ENCODE peak calls at places on chromosomes 13 and 19, in eight cellular contexts. F is PC-9; Z is tibial nerve; G is breast epithelium; K is transverse colon; H is effector memory CD4-positive, alpha-beta T cell; Q is IMR-90; T is MM.1S. I is an unnamed sample. For H3K4me1 and H3K36me3, the result is how much of the 10 kb centered on the place peaks cover.

GRCh38 chr13:39297664-39298171 is 259.5 kb downstream of the NHLRC3 start:
- DNase-seq in F (no peak), Z (no peak), G (no peak), K (no peak), H (no peak), Q (peak), T (no peak), I (no peak)

GRCh38 chr13:112990783-112991182 is 21.8 kb downstream of the MCF2L start:
- DNase-seq in F (peak), Z (no peak), G (peak), K (peak), H (no peak), Q (no peak), T (peak), I (no peak)

GRCh38 chr19:43769256-43769655 is 11.5 kb downstream of the KCNN4 start:
- DNase-seq in F (no peak), Z (no peak), G (no peak), K (no peak), H (no peak), Q (no peak), T (no peak), I (no peak)

GRCh38 chr13:35882722-35883497 is 248.3 kb downstream of the DCLK1 start:
- DNase-seq in F (no peak), Z (no peak), G (no peak), K (no peak), H (no peak), Q (peak), T (no peak), I (no peak)

GRCh38 chr19:4550479-4551050 is 8.9 kb downstream of the SEMA6B start:
- DNase-seq in F (no peak), Z (no peak), G (no peak), K (no peak), H (no peak), Q (no peak), T (no peak), I (no peak)

GRCh38 chr19:49422407-49423277 is 599 bp downstream of the PTH2 start:
- DNase-seq in F (no peak), Z (no peak), G (no peak), K (no peak), H (no peak), Q (peak), T (peak), I (no peak)

GRCh38 chr19:3420909-3421619 is 54.7 kb downstream of the NFIC start:
- DNase-seq in F (no peak), Z (no peak), G (no peak), K (no peak), H (no peak), Q (no peak), T (no peak), I (no peak)

GRCh38 chr19:55368701-55369563 is 1.3 kb downstream of the IL11 start:
- DNase-seq in F (peak), Z (no peak), G (no peak), K (no peak), H (no peak), Q (peak), T (no peak), I (peak)

GRCh38 chr19:4640247-4641000 is 1.1 kb downstream of the TNFAIP8L1 start:
- DNase-seq in F (no peak), Z (no peak), G (no peak), K (peak), H (no peak), Q (no peak), T (no peak), I (no peak)

GRCh38 chr19:2962018-2962670 is 15.2 kb upstream of the TLE6 start:
- DNase-seq in F (peak), Z (peak), G (no peak), K (peak), H (no peak), Q (peak), T (peak), I (peak)

GRCh38 chr13:114104626-114105350 is 27.6 kb downstream of the RASA3 start:
- DNase-seq in F (no peak), Z (no peak), G (peak), K (peak), H (no peak), Q (no peak), T (no peak), I (no peak)

GRCh38 chr13:62356977-62357376 is 941.3 kb upstream of the PCDH20 start:
- DNase-seq in F (no peak), Z (no peak), G (no peak), K (no peak), H (no peak), Q (peak), T (no peak), I (no peak)

GRCh38 chr19:16951529-16951928 is 62.7 kb downstream of the F2RL3 start:
- DNase-seq in F (no peak), Z (no peak), G (no peak), K (no peak), H (no peak), Q (peak), T (no peak), I (no peak)

GRCh38 chr19:15401397-15401710 is 17.4 kb downstream of the AKAP8L start:
- DNase-seq in F (no peak), Z (no peak), G (no peak), K (no peak), H (no peak), Q (no peak), T (no peak), I (no peak)
- H3K4me1 ChIP-seq in F (under half), Z (under half), G (under half), K (under half), H (under half), Q (under half), T (under half), I (under half)

DNA sequence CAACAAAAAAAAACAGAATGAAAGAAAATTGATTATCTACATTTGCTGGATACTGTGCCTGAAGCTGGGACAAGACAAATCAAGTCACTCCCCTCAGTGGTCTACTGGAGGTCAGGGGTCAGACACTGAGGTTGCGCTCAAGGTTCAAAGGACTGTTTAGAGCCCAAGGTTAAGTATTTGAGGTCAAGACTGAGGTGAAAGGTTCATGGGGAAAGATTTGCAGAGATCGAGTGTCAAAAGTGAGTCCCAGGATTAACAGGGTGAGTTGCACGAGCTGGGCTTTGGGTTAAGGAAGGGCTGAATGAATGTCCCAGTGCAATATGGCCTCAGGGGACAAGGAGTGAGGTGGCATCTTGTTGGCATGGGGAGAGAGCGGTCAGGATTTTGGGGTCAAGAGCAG is 3.4 kb upstream of the TOMM40 start:
- DNase-seq in F (no peak), Z (no peak), G (no peak), K (no peak), H (no peak), Q (no peak), T (no peak), I (no peak)
- H3K36me3 ChIP-seq in F (under half), Z (under half), G (under half), K (under half), H (under half), Q (under half), T (under half), I (half or more)

GRCh38 chr19:38671654-38672053 is 24.2 kb downstream of the ACTN4 start:
- DNase-seq in F (no peak), Z (no peak), G (no peak), K (no peak), H (no peak), Q (no peak), T (no peak), I (no peak)

GRCh38 chr19:38673030-38673429 is 25.6 kb downstream of the ACTN4 start:
- DNase-seq in F (no peak), Z (no peak), G (no peak), K (no peak), H (no peak), Q (no peak), T (no peak), I (no peak)

GRCh38 chr19:38667552-38668205 is 20.2 kb downstream of the ACTN4 start:
- DNase-seq in F (no peak), Z (no peak), G (no peak), K (no peak), H (no peak), Q (peak), T (no peak), I (peak)

GRCh38 chr19:38669532-38669931 is 22.1 kb downstream of the ACTN4 start:
- DNase-seq in F (no peak), Z (no peak), G (no peak), K (no peak), H (no peak), Q (no peak), T (peak), I (no peak)

DNA sequence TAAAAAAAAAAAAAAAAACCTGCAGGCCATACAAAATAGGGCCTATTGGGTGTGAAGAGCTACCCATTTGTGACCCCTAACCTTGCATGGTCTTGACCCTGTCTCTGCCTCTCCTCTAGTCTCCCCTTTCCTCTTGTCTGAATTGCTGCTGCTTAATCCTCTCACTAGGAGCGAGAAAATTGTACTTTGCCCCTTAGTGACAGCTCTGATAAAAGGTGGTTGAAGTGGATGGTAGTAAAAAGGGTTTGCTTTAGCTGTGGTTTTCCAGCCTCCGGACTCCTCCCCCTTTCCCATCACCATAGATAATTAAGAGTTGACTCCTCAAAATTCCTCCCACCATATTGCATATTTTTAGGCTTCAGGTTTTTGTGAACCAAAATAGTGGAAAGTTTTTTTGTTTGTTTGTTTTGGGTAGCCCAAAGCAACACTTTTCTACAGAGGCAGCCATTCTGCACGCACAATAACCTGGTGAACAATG is 23.5 kb downstream of the ACTN4 start:
- DNase-seq in F (no peak), Z (no peak), G (no peak), K (no peak), H (no peak), Q (no peak), T (no peak), I (peak)
- H3K4me1 ChIP-seq in F (under half), Z (half or more), G (under half), K (half or more), H (half or more), Q (half or more), T (under half), I (half or more)

DNA sequence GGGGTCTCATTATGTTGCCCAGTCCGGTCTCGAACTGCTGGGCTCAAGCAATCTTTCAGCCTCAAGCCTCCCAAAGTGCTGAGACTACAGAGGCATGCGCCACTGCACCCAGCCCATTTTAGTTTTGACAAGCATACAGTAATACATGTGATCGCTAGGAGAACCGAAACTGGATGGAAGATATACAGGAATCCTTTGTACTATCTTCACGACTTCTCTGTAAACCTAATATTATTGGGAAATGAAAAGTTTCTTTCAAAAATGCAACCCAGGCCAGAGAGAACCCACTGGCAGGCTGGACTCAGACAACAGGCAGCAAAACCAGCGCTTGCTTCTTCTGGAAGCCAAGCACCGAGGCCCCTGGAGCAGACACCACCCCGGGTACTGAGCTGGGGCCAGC is 9.4 kb downstream of the C19orf12 start:
- DNase-seq in F (no peak), Z (no peak), G (no peak), K (no peak), H (no peak), Q (no peak), T (no peak), I (no peak)
- H3K36me3 ChIP-seq in F (under half), Z (under half), G (under half), K (under half), H (under half), Q (under half), T (under half), I (under half)

GRCh38 chr19:8666814-8667405 is 31.7 kb downstream of the ACTL9 start:
- DNase-seq in F (no peak), Z (no peak), G (no peak), K (no peak), H (no peak), Q (no peak), T (no peak), I (no peak)
- H3K4me1 ChIP-seq in F (under half), Z (under half), G (under half), K (under half), H (under half), Q (under half), T (under half), I (under half)

DNA sequence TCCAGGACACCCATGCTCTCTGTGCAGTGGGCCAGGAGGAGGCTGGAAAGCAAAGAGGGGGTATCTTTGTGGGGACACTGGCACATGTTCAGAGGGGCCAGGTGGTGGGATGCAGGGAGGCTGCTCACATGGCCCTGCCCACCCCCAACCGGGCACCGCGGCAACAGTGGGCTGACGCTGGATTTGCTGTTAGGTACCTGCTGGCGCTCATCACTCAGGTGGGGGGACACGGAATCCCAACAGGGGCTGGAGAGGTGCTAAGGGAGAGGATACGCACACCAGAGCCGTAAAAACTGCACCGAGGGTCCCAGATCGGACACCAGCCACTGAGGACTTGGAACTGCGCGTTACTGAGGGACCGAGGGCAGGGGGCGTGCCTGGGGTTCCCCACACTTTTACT is 19.2 kb downstream of the AKAP8L start:
- DNase-seq in F (no peak), Z (no peak), G (no peak), K (no peak), H (no peak), Q (no peak), T (no peak), I (no peak)
- H3K36me3 ChIP-seq in F (under half), Z (under half), G (under half), K (under half), H (half or more), Q (half or more), T (under half), I (half or more)

DNA sequence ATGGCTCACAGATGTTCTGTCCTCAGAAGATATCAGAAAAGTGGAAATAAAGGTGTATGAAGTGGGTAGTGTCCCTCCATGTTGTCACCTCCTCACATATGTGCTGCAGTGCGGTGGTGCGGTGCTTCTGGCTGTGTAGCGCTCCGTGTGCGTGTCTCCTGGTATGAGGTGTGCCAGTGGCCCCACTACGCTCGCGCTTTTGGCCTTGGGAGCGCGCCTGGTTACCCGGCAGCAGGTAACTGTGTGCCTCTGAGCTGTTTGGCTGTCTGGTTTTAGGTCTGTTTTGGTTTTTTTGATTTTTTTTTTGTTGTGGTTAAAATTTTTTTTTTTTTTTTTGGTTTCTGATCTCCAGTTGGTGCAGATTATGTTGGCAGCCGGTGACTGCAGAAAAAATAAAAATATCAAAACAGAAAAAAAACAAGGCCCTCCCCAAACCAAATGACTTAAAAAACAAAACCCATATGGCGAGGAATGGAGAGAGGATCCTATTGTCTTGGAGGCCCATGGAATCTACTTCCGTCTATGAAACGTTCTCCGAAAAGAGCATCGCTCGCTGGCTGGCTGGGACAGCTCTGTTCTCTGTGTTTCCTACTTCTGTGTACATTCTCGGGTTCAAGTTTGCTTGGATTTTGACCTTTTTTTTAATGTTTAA is 7.9 kb downstream of the HNRNPL start:
- DNase-seq in F (no peak), Z (no peak), G (no peak), K (no peak), H (peak), Q (no peak), T (no peak), I (no peak)
- H3K4me1 ChIP-seq in F (under half), Z (under half), G (under half), K (under half), H (under half), Q (under half), T (under half), I (under half)

GRCh38 chr13:29284726-29285125 is 310.8 kb downstream of the SLC7A1 start:
- DNase-seq in F (no peak), Z (no peak), G (no peak), K (no peak), H (no peak), Q (no peak), T (no peak), I (no peak)

GRCh38 chr13:29282096-29282495 is 313.4 kb downstream of the SLC7A1 start:
- DNase-seq in F (no peak), Z (no peak), G (no peak), K (no peak), H (no peak), Q (no peak), T (no peak), I (no peak)

GRCh38 chr13:29279859-29280258 is 315.6 kb downstream of the SLC7A1 start:
- DNase-seq in F (no peak), Z (no peak), G (no peak), K (no peak), H (no peak), Q (no peak), T (no peak), I (no peak)
- H3K36me3 ChIP-seq in F (under half), Z (under half), G (under half), K (under half), H (under half), Q (under half), T (under half), I (under half)

GRCh38 chr19:11089254-11090013 is at the start of gene LDLR:
- DNase-seq in F (peak), Z (peak), G (peak), K (peak), H (peak), Q (peak), T (peak), I (peak)
- H3K4me1 ChIP-seq in F (half or more), Z (half or more), G (under half), K (half or more), H (under half), Q (under half), T (under half), I (half or more)